ENCODE peak calls at places on chromosomes 6 and 20, in four cellular contexts. F is AG09309, Z is hepatocyte, J is dorsolateral prefrontal cortex. E is an unnamed sample.

GRCh38 chr20:14860410-14860814 is 523.0 kb upstream of the FLRT3 start:
- DNase-seq in Z (peak), J (no peak), F (no peak), E (no peak)

GRCh38 chr6:159606786-159607185 is 86.3 kb downstream of the SOD2 start:
- DNase-seq in F (no peak), J (no peak), Z (no peak), E (no peak)

GRCh38 chr6:56802570-56802969 is 152.3 kb upstream of the BEND6 start:
- DNase-seq in F (no peak), Z (no peak), J (no peak), E (no peak)

GRCh38 chr20:49052334-49052733 is 6.2 kb downstream of the CSE1L start:
- DNase-seq in J (no peak), Z (no peak), F (no peak), E (no peak)

GRCh38 chr20:21102252-21102609 is 3.9 kb downstream of the LINC00237 start:
- DNase-seq in J (no peak), Z (no peak), F (no peak), E (no peak)

GRCh38 chr6:106751501-106752252 is 122.3 kb downstream of the QRSL1 start:
- DNase-seq in F (no peak), Z (no peak), J (no peak), E (no peak)

GRCh38 chr20:57768519-57768918 is 58.7 kb upstream of the PMEPA1 start:
- DNase-seq in J (no peak), Z (no peak), F (no peak), E (no peak)

GRCh38 chr6:71496018-71496800 is 207.6 kb downstream of the OGFRL1 start:
- DNase-seq in Z (no peak), J (no peak), F (no peak), E (no peak)

GRCh38 chr6:91149914-91150674 is 563.2 kb upstream of the MAP3K7 start:
- DNase-seq in J (no peak), F (no peak), Z (no peak), E (peak)

GRCh38 chr20:3137492-3137891 is 22.2 kb downstream of the FASTKD5 start:
- DNase-seq in Z (no peak), F (no peak), J (no peak), E (no peak)

GRCh38 chr20:1278993-1279392 is 12.9 kb downstream of the SNPH start:
- DNase-seq in Z (no peak), J (no peak), F (no peak), E (no peak)

GRCh38 chr6:33590531-33591198 is 10.6 kb upstream of the BAK1 start:
- DNase-seq in Z (peak), F (no peak), J (no peak), E (no peak)

GRCh38 chr6:25354078-25354940 is 75.1 kb downstream of the CARMIL1 start:
- DNase-seq in J (no peak), F (peak), Z (no peak), E (peak)

GRCh38 chr6:125944434-125944816 is 12.1 kb upstream of the HINT3 start:
- DNase-seq in J (no peak), Z (peak), F (no peak), E (no peak)

GRCh38 chr20:38460040-38460623 is 12.5 kb upstream of the RALGAPB start:
- DNase-seq in J (no peak), Z (peak), F (peak), E (peak)

GRCh38 chr6:136533487-136533886 is 16.7 kb downstream of the MAP7 start:
- DNase-seq in Z (no peak), F (no peak), J (no peak), E (no peak)

GRCh38 chr20:48758206-48758820 is 69.5 kb downstream of the PREX1 start:
- DNase-seq in F (no peak), Z (no peak), J (no peak), E (no peak)

GRCh38 chr20:21523895-21524294 is 10.0 kb upstream of the NKX2-2 start:
- DNase-seq in Z (no peak), J (no peak), F (no peak), E (no peak)

GRCh38 chr20:48153523-48153922 is 368.2 kb upstream of the SULF2 start:
- DNase-seq in Z (peak), J (peak), F (no peak), E (no peak)

GRCh38 chr6:62283828-62284411 is 2.1 kb downstream of the KHDRBS2 start:
- DNase-seq in Z (peak), J (no peak), F (no peak), E (no peak)

GRCh38 chr20:11496382-11496781 is 421.3 kb upstream of the BTBD3 start:
- DNase-seq in F (no peak), Z (no peak), J (no peak), E (no peak)

DNA sequence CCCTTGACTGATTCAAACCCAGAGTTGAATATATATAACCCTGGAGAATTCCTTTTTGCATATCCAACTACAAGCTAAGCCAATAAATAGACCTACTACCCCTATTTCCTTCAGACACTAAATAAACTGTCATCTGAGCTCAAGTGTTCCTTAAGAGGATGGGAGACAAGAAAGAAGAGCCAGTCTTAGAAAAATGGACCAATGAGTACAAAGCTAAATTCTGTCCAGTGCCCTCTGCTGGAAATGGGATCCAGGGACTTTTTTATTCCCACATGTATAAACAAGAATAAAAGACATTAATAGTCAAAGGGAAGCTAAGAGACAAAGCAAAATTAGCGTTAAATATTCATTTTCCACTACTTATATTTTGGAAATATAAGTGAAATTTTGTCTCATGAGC is 4.8 kb downstream of the PPP1R10 start:
- DNase-seq in Z (no peak), F (no peak), J (no peak), E (no peak)
- TF ChIP-seq CTCF in Z (peak), F (peak), J (peak), E (peak)

GRCh38 chr6:112085666-112086065 is 1.6 kb downstream of the TUBE1 start:
- DNase-seq in F (no peak), Z (no peak), J (no peak), E (no peak)
- H3K4me3 ChIP-seq in F (no peak), Z (no peak), J (no peak), E (no peak)

GRCh38 chr6:3330199-3330598 is 71.5 kb downstream of the PSMG4 start:
- DNase-seq in Z (no peak), J (no peak), F (no peak), E (no peak)
- TF ChIP-seq CTCF in Z (no peak), J (no peak), F (no peak), E (peak)

GRCh38 chr6:73388800-73389512 is 5.7 kb upstream of the DDX43 start:
- DNase-seq in F (no peak), Z (peak), J (no peak), E (no peak)
- H3K4me3 ChIP-seq in F (peak), Z (peak), J (peak), E (peak)

GRCh38 chr20:18363708-18364107 is 75.4 kb downstream of the ZNF133 start:
- DNase-seq in F (no peak), Z (no peak), J (no peak), E (no peak)
- TF ChIP-seq CTCF in F (no peak), Z (no peak), J (no peak), E (no peak)

GRCh38 chr6:93787841-93788240 is 368.5 kb upstream of the EPHA7 start:
- DNase-seq in J (no peak), F (no peak), Z (no peak), E (no peak)

GRCh38 chr6:93784794-93785757 is 365.7 kb upstream of the EPHA7 start:
- DNase-seq in J (no peak), Z (no peak), F (no peak), E (no peak)

GRCh38 chr6:93790976-93791375 is 371.6 kb upstream of the EPHA7 start:
- DNase-seq in J (no peak), Z (no peak), F (no peak), E (no peak)

GRCh38 chr6:93789532-93789931 is 370.2 kb upstream of the EPHA7 start:
- DNase-seq in Z (no peak), F (no peak), J (no peak), E (no peak)

DNA sequence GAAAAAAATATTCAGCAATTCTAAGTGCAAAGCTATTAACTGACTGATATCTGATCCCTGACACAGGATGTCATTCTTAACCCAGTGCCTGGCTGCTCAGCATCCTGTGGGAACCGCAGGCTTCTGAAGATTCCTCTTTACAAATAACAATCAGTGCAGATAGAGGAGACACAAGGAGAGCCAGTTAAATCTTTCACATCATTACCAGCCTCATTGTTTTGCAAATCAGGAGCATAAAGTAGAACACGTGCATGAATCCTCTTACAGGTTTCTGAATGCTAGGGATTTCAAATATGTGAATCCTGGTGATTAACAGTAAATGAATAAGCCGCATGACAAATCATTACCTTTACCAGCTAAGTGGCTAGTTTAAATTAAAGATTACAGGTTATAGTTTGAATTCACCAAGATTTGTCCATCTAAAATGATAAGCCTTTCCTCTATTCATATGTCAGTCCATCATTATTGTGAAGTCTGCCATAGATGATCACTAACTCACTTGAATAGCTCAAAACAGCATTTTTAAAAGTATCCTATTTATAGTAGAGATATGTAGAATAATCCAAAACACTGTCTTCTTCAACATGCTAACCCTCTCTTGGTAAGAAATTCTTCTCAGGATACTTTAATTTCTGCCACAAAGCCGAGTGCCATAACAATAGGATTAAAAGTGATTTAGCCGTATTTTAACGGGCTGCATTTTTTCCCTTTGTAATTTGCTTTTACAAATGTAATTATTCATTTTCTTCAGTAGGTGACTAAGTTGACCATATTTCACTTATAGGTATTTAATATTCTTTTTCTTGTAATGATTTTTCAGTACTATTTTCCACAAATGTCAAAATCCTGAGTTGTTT is 367.3 kb upstream of the EPHA7 start:
- DNase-seq in Z (no peak), F (no peak), J (no peak), E (no peak)
- H3K4me3 ChIP-seq in Z (no peak), F (no peak), J (no peak), E (no peak)

DNA sequence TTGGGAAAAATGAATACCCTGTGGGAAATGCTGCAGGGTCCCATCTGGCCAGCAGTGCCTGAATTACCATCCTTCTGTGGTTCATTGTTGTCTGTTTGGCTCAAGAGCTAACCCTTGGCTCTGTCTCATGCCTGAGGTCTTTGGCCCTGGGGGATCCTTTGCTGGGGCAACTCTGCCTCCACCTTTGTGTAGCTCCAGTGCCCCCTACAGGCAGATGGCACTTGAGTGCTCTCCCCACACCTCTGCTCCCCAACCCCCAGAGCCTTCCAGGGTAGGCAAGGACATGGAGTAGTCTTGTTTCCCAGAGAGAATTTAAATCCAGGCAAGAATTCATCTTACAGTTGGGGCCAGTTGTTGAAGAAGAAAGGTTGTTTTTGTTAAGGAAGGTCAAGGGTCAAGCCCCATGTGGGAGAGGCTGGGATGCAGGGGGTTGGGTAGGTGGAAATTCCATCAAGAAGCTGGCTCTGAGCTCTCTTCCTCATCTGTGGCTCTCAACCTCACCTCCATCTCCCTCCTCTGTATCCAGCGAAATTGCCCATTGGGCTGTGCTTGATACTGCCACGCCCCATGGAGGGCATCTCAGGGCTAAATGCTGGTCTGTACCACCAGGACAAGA is 44.2 kb downstream of the ZNF831 start:
- DNase-seq in F (no peak), J (peak), Z (peak), E (no peak)
- TF ChIP-seq CTCF in F (peak), J (peak), Z (peak), E (peak)

DNA sequence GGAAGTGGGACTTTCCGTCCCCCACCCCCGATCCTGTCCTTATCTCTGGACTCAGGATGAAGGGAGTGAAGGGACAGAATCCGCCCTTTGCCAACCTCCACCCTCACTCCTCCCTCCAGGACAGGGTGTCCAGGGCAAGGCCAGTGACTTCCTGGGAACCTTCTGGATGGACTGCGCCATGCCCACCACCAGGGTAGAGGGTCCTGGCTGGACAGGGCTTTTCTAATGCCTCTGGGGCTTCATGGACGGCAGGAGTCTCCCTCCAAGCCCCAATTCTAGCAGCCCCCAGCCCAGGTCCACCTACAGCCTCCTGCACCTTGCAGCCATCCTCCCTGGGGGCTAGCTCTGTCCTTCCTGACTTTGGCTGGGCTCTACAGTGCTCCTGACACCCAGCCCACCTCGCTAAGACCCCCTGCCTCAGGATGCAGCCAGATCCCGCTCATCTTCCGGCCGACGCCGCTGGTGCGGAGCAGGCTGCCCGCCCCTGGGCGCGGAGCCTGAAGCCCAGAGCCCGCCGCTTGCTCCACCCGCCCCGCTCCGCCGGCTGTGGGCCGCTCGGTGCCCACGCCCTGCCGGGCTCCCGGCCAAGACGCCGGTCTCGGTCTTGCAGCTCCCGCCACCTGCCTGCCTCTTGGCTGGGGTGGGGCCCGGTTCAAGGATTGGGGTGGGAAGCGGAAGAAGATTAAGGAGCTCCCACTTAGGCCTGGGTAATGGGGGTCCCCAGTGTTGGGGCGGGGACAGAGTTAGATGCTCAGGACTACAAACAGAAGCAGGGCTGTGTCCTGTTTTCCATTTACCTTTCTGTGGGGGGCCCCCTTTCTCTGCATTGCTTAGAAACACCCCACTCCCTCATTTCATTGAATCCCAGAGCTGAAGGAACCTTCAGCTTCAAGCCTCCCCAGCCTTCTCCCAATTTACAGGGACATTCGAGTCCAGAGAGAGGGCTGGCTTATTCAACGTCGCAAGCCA is 72.8 kb downstream of the MDGA1 start:
- DNase-seq in Z (no peak), F (no peak), J (peak), E (no peak)
- H3K4me3 ChIP-seq in Z (no peak), F (no peak), J (no peak), E (peak)

GRCh38 chr6:145893586-145893985 is 70.6 kb downstream of the SHPRH start:
- DNase-seq in F (no peak), J (no peak), Z (no peak), E (no peak)

GRCh38 chr6:145890422-145890821 is 73.7 kb downstream of the SHPRH start:
- DNase-seq in F (no peak), J (no peak), Z (no peak), E (no peak)

GRCh38 chr6:145891126-145891525 is 73.0 kb downstream of the SHPRH start:
- DNase-seq in J (no peak), F (peak), Z (no peak), E (no peak)

GRCh38 chr6:145891565-145891964 is 72.6 kb downstream of the SHPRH start:
- DNase-seq in F (peak), J (no peak), Z (no peak), E (no peak)

DNA sequence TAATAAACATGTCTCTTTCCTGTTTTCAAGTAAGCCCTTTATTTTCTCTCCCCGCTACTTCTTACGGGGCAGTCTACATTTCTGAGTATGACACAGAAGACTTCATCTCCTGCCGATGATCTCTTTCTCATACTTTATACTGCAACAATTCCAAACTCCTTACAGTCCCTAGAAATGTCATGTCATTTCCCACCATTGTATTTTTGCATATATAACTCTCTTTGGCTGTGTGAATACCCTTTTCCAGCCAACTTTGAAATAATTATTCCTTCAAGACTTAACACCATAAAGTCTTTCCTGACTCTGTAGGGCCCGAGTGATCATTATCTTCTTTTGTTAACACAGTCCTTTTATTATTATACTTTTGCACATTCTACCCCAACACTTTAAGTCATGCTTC is 72.1 kb downstream of the SHPRH start:
- DNase-seq in F (no peak), Z (no peak), J (no peak), E (no peak)
- TF ChIP-seq CTCF in F (no peak), Z (no peak), J (no peak), E (no peak)

GRCh38 chr6:16767765-16768514 is 6.7 kb upstream of the ATXN1 start:
- DNase-seq in J (no peak), Z (no peak), F (no peak), E (no peak)

GRCh38 chr6:16769986-16770376 is 8.7 kb upstream of the ATXN1 start:
- DNase-seq in J (no peak), F (peak), Z (no peak), E (no peak)

GRCh38 chr6:16770701-16771569 is 9.7 kb upstream of the ATXN1 start:
- DNase-seq in F (no peak), Z (peak), J (peak), E (no peak)

GRCh38 chr6:16766836-16767745 is 5.8 kb upstream of the ATXN1 start:
- DNase-seq in F (no peak), J (no peak), Z (no peak), E (no peak)

DNA sequence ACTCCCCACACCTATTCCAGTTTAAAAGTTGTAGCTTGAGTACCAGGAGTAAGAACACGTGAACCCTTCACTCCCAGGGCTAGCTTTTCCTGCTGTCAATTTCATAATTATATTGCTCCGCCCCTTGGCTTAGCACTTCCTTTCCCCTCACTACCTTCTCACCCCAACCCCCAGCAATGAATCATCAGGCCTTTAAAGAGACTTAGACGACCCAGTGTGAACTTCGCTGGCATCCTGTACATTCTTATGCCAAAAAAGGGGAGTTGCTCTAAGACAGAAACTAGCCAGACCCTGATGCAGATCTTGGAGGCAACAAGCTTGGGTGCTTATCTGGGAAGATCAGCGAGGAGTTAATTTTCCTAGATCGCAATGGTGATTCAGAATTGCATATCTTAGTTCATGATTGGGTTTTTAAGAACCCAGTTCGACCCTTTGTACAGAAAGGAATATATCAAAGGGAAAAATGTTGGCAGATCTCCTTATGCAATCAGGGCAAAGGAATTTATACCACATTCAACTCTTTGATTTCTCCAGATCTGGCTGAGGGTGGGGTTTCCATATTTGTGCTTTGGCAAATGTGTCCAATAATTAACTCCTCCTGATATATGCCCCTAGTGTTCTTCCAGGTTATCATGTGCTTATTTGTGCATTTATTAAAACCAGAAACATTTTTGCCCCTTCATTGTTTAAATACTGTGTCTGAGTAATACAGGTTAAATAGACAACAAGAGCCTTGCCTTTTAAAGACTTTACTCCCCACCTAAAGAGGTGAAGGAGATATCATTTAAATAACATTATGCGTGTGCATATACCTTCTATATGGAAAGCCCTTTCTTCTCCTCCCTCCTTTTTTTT is 8.1 kb upstream of the ATXN1 start:
- DNase-seq in Z (peak), J (no peak), F (peak), E (peak)
- H3K4me3 ChIP-seq in Z (no peak), J (no peak), F (no peak), E (peak)